ENCODE peak calls at places on chromosomes 6 and 20, in five cellular contexts. E, O, H, S and I are unnamed samples.

GRCh38 chr6:124927806-124928205 is 34.4 kb upstream of the RNF217 start:
- DNase-seq in O (peak), E (no peak), S (no peak), H (no peak), I (no peak)

GRCh38 chr6:121886223-121886830 is 450.9 kb downstream of the GJA1 start:
- DNase-seq in S (no peak), O (no peak), E (no peak), H (no peak), I (no peak)

GRCh38 chr6:84892666-84893065 is 128.3 kb upstream of the TBX18 start:
- DNase-seq in E (no peak), O (no peak), S (no peak), H (no peak), I (no peak)

GRCh38 chr6:79604583-79605037 is 26.5 kb upstream of the SH3BGRL2 start:
- DNase-seq in E (no peak), O (no peak), H (no peak), S (peak), I (no peak)

GRCh38 chr6:139569561-139569960 is 195.1 kb upstream of the CITED2 start:
- DNase-seq in E (no peak), S (no peak), O (peak), H (no peak), I (no peak)

GRCh38 chr20:3045816-3046676 is at the start of gene MRPS26:
- DNase-seq in H (peak), O (peak), E (peak), S (peak), I (peak)

GRCh38 chr6:26520840-26521484 is 17.2 kb upstream of the HMGN4 start:
- DNase-seq in S (peak), O (peak), E (peak), H (peak), I (peak)

GRCh38 chr6:11323666-11324452 is 91.4 kb upstream of the NEDD9 start:
- DNase-seq in S (no peak), E (no peak), H (no peak), O (no peak), I (no peak)

GRCh38 chr20:41436679-41437078 is 70.1 kb upstream of the EMILIN3 start:
- DNase-seq in H (no peak), E (no peak), O (peak), S (no peak), I (no peak)

GRCh38 chr6:109051301-109051700 is 43.3 kb downstream of the SESN1 start:
- DNase-seq in H (no peak), S (no peak), E (no peak), O (no peak), I (no peak)

GRCh38 chr20:7505152-7505834 is 435.0 kb downstream of the HAO1 start:
- DNase-seq in O (no peak), E (no peak), H (no peak), S (no peak), I (no peak)